ENCODE peak calls at places on chromosomes 3 and 15, in nine cellular contexts. One of them, this sample, is unnamed. For H3K4me1, the result is how much of the 10 kb centered on the place peaks cover.

GRCh38 chr3:143247007-143247563 is 127.5 kb downstream of the CHST2 start:
- DNase-seq in sigmoid colon: no peak
- DNase-seq in CD8-positive, alpha-beta T cell: no peak
- DNase-seq in lower lobe of right lung: no peak
- DNase-seq in left ventricle myocardium inferior: no peak
- DNase-seq in neural progenitor cell: no peak
- DNase-seq in breast epithelium: no peak
- DNase-seq in heart left ventricle: no peak
- DNase-seq in DND-41: no peak
- DNase-seq in this sample: no peak

GRCh38 chr3:186783731-186784515 is 546 bp downstream of the EIF4A2 start:
- DNase-seq in sigmoid colon: peak
- DNase-seq in CD8-positive, alpha-beta T cell: peak
- DNase-seq in lower lobe of right lung: peak
- DNase-seq in left ventricle myocardium inferior: peak
- DNase-seq in neural progenitor cell: peak
- DNase-seq in breast epithelium: peak
- DNase-seq in heart left ventricle: peak
- DNase-seq in DND-41: peak
- DNase-seq in this sample: peak

GRCh38 chr3:185339945-185340344 is 23.0 kb upstream of the MAP3K13 start:
- DNase-seq in sigmoid colon: no peak
- DNase-seq in CD8-positive, alpha-beta T cell: no peak
- DNase-seq in lower lobe of right lung: no peak
- DNase-seq in left ventricle myocardium inferior: no peak
- DNase-seq in neural progenitor cell: no peak
- DNase-seq in breast epithelium: no peak
- DNase-seq in heart left ventricle: no peak
- DNase-seq in DND-41: no peak
- DNase-seq in this sample: no peak

GRCh38 chr15:31483053-31483923 is 156.7 kb downstream of the KLF13 start:
- DNase-seq in sigmoid colon: no peak
- DNase-seq in CD8-positive, alpha-beta T cell: peak
- DNase-seq in lower lobe of right lung: no peak
- DNase-seq in left ventricle myocardium inferior: no peak
- DNase-seq in neural progenitor cell: no peak
- DNase-seq in breast epithelium: no peak
- DNase-seq in heart left ventricle: no peak
- DNase-seq in DND-41: no peak
- DNase-seq in this sample: peak

GRCh38 chr15:99566157-99566900 is 545 bp downstream of the MEF2A start:
- DNase-seq in sigmoid colon: peak
- DNase-seq in CD8-positive, alpha-beta T cell: no peak
- DNase-seq in lower lobe of right lung: peak
- DNase-seq in left ventricle myocardium inferior: peak
- DNase-seq in neural progenitor cell: peak
- DNase-seq in breast epithelium: no peak
- DNase-seq in heart left ventricle: peak
- DNase-seq in DND-41: peak
- DNase-seq in this sample: peak

GRCh38 chr3:28053759-28054158 is 187.7 kb upstream of the CMC1 start:
- DNase-seq in sigmoid colon: no peak
- DNase-seq in CD8-positive, alpha-beta T cell: no peak
- DNase-seq in lower lobe of right lung: no peak
- DNase-seq in left ventricle myocardium inferior: no peak
- DNase-seq in neural progenitor cell: no peak
- DNase-seq in breast epithelium: no peak
- DNase-seq in heart left ventricle: no peak
- DNase-seq in DND-41: no peak
- DNase-seq in this sample: no peak

GRCh38 chr15:48515497-48515896 is 130.0 kb downstream of the FBN1 start:
- DNase-seq in sigmoid colon: no peak
- DNase-seq in CD8-positive, alpha-beta T cell: no peak
- DNase-seq in lower lobe of right lung: no peak
- DNase-seq in left ventricle myocardium inferior: no peak
- DNase-seq in neural progenitor cell: no peak
- DNase-seq in breast epithelium: no peak
- DNase-seq in heart left ventricle: no peak
- DNase-seq in DND-41: no peak
- DNase-seq in this sample: no peak

GRCh38 chr15:56168394-56168793 is 75.3 kb downstream of the RFX7 start:
- DNase-seq in sigmoid colon: no peak
- DNase-seq in CD8-positive, alpha-beta T cell: no peak
- DNase-seq in lower lobe of right lung: no peak
- DNase-seq in left ventricle myocardium inferior: no peak
- DNase-seq in neural progenitor cell: no peak
- DNase-seq in breast epithelium: no peak
- DNase-seq in heart left ventricle: no peak
- DNase-seq in DND-41: no peak
- DNase-seq in this sample: no peak

GRCh38 chr3:38563070-38563901 is 67.1 kb downstream of the EXOG start:
- DNase-seq in sigmoid colon: peak
- DNase-seq in CD8-positive, alpha-beta T cell: no peak
- DNase-seq in lower lobe of right lung: peak
- DNase-seq in left ventricle myocardium inferior: no peak
- DNase-seq in neural progenitor cell: no peak
- DNase-seq in breast epithelium: no peak
- DNase-seq in heart left ventricle: no peak
- DNase-seq in DND-41: no peak
- DNase-seq in this sample: peak

GRCh38 chr15:50229336-50229735 is 36.2 kb downstream of the HDC start:
- DNase-seq in sigmoid colon: no peak
- DNase-seq in CD8-positive, alpha-beta T cell: no peak
- DNase-seq in lower lobe of right lung: no peak
- DNase-seq in left ventricle myocardium inferior: no peak
- DNase-seq in neural progenitor cell: no peak
- DNase-seq in breast epithelium: no peak
- DNase-seq in heart left ventricle: no peak
- DNase-seq in DND-41: no peak
- DNase-seq in this sample: no peak

GRCh38 chr3:58063424-58063823 is 55.2 kb downstream of the FLNB start:
- DNase-seq in sigmoid colon: peak
- DNase-seq in CD8-positive, alpha-beta T cell: no peak
- DNase-seq in lower lobe of right lung: no peak
- DNase-seq in left ventricle myocardium inferior: no peak
- DNase-seq in neural progenitor cell: no peak
- DNase-seq in breast epithelium: peak
- DNase-seq in heart left ventricle: no peak
- DNase-seq in DND-41: no peak
- DNase-seq in this sample: no peak

GRCh38 chr3:31980530-31981205 is 394 bp downstream of the OSBPL10 start:
- DNase-seq in sigmoid colon: peak
- DNase-seq in CD8-positive, alpha-beta T cell: no peak
- DNase-seq in lower lobe of right lung: peak
- DNase-seq in left ventricle myocardium inferior: peak
- DNase-seq in neural progenitor cell: peak
- DNase-seq in breast epithelium: peak
- DNase-seq in heart left ventricle: peak
- DNase-seq in DND-41: peak
- DNase-seq in this sample: peak

GRCh38 chr15:60782316-60782715 is 303.4 kb upstream of the ICE2 start:
- DNase-seq in sigmoid colon: no peak
- DNase-seq in CD8-positive, alpha-beta T cell: no peak
- DNase-seq in lower lobe of right lung: no peak
- DNase-seq in left ventricle myocardium inferior: no peak
- DNase-seq in neural progenitor cell: no peak
- DNase-seq in breast epithelium: no peak
- DNase-seq in heart left ventricle: no peak
- DNase-seq in DND-41: no peak
- DNase-seq in this sample: no peak

GRCh38 chr3:57068437-57069089 is 8.1 kb downstream of the SPATA12 start:
- DNase-seq in sigmoid colon: peak
- DNase-seq in CD8-positive, alpha-beta T cell: no peak
- DNase-seq in lower lobe of right lung: no peak
- DNase-seq in left ventricle myocardium inferior: peak
- DNase-seq in neural progenitor cell: peak
- DNase-seq in breast epithelium: peak
- DNase-seq in heart left ventricle: peak
- DNase-seq in DND-41: no peak
- DNase-seq in this sample: no peak

GRCh38 chr3:131421957-131422498 is 40.5 kb downstream of the NUDT16 start:
- DNase-seq in sigmoid colon: no peak
- DNase-seq in CD8-positive, alpha-beta T cell: no peak
- DNase-seq in lower lobe of right lung: no peak
- DNase-seq in left ventricle myocardium inferior: no peak
- DNase-seq in neural progenitor cell: no peak
- DNase-seq in breast epithelium: no peak
- DNase-seq in heart left ventricle: no peak
- DNase-seq in DND-41: no peak
- DNase-seq in this sample: no peak

GRCh38 chr15:28885630-28886430 is at the start of gene APBA2:
- DNase-seq in sigmoid colon: no peak
- DNase-seq in CD8-positive, alpha-beta T cell: peak
- DNase-seq in lower lobe of right lung: no peak
- DNase-seq in left ventricle myocardium inferior: no peak
- DNase-seq in neural progenitor cell: peak
- DNase-seq in breast epithelium: no peak
- DNase-seq in heart left ventricle: no peak
- DNase-seq in DND-41: no peak
- DNase-seq in this sample: no peak
- TF ChIP-seq CTCF in sigmoid colon: no peak
- TF ChIP-seq CTCF in CD8-positive, alpha-beta T cell: no peak
- TF ChIP-seq CTCF in lower lobe of right lung: no peak
- TF ChIP-seq CTCF in left ventricle myocardium inferior: no peak
- TF ChIP-seq CTCF in neural progenitor cell: peak
- TF ChIP-seq CTCF in breast epithelium: no peak
- TF ChIP-seq CTCF in heart left ventricle: no peak
- TF ChIP-seq CTCF in DND-41: no peak
- TF ChIP-seq CTCF in this sample: no peak

GRCh38 chr15:63891079-63891762 is 57.5 kb upstream of the HERC1 start:
- DNase-seq in sigmoid colon: peak
- DNase-seq in CD8-positive, alpha-beta T cell: peak
- DNase-seq in lower lobe of right lung: peak
- DNase-seq in left ventricle myocardium inferior: peak
- DNase-seq in neural progenitor cell: peak
- DNase-seq in breast epithelium: peak
- DNase-seq in heart left ventricle: peak
- DNase-seq in DND-41: peak
- DNase-seq in this sample: peak
- H3K4me1 ChIP-seq in sigmoid colon: under half
- H3K4me1 ChIP-seq in CD8-positive, alpha-beta T cell: half or more
- H3K4me1 ChIP-seq in lower lobe of right lung: under half
- H3K4me1 ChIP-seq in left ventricle myocardium inferior: under half
- H3K4me1 ChIP-seq in neural progenitor cell: under half
- H3K4me1 ChIP-seq in breast epithelium: under half
- H3K4me1 ChIP-seq in heart left ventricle: under half
- H3K4me1 ChIP-seq in DND-41: under half
- H3K4me1 ChIP-seq in this sample: under half

GRCh38 chr3:13479582-13480339 is at the start of gene HDAC11:
- DNase-seq in sigmoid colon: peak
- DNase-seq in CD8-positive, alpha-beta T cell: peak
- DNase-seq in lower lobe of right lung: peak
- DNase-seq in left ventricle myocardium inferior: peak
- DNase-seq in neural progenitor cell: peak
- DNase-seq in breast epithelium: peak
- DNase-seq in heart left ventricle: peak
- DNase-seq in DND-41: peak
- DNase-seq in this sample: peak
- TF ChIP-seq CTCF in sigmoid colon: no peak
- TF ChIP-seq CTCF in CD8-positive, alpha-beta T cell: no peak
- TF ChIP-seq CTCF in lower lobe of right lung: peak
- TF ChIP-seq CTCF in left ventricle myocardium inferior: peak
- TF ChIP-seq CTCF in neural progenitor cell: peak
- TF ChIP-seq CTCF in breast epithelium: peak
- TF ChIP-seq CTCF in heart left ventricle: peak
- TF ChIP-seq CTCF in DND-41: no peak
- TF ChIP-seq CTCF in this sample: peak

GRCh38 chr15:61829514-61829889 is 230.7 kb downstream of the VPS13C start:
- DNase-seq in sigmoid colon: no peak
- DNase-seq in CD8-positive, alpha-beta T cell: no peak
- DNase-seq in lower lobe of right lung: no peak
- DNase-seq in left ventricle myocardium inferior: no peak
- DNase-seq in neural progenitor cell: no peak
- DNase-seq in breast epithelium: no peak
- DNase-seq in heart left ventricle: no peak
- DNase-seq in DND-41: no peak
- DNase-seq in this sample: no peak
- H3K4me1 ChIP-seq in sigmoid colon: under half
- H3K4me1 ChIP-seq in CD8-positive, alpha-beta T cell: under half
- H3K4me1 ChIP-seq in lower lobe of right lung: under half
- H3K4me1 ChIP-seq in left ventricle myocardium inferior: under half
- H3K4me1 ChIP-seq in neural progenitor cell: under half
- H3K4me1 ChIP-seq in breast epithelium: under half
- H3K4me1 ChIP-seq in heart left ventricle: under half
- H3K4me1 ChIP-seq in DND-41: under half
- H3K4me1 ChIP-seq in this sample: under half

GRCh38 chr3:78978037-78978436 is 789.8 kb downstream of the ROBO1 start:
- DNase-seq in sigmoid colon: no peak
- DNase-seq in CD8-positive, alpha-beta T cell: no peak
- DNase-seq in lower lobe of right lung: no peak
- DNase-seq in left ventricle myocardium inferior: no peak
- DNase-seq in neural progenitor cell: no peak
- DNase-seq in breast epithelium: no peak
- DNase-seq in heart left ventricle: no peak
- DNase-seq in DND-41: no peak
- DNase-seq in this sample: no peak
- TF ChIP-seq CTCF in sigmoid colon: no peak
- TF ChIP-seq CTCF in CD8-positive, alpha-beta T cell: no peak
- TF ChIP-seq CTCF in lower lobe of right lung: no peak
- TF ChIP-seq CTCF in left ventricle myocardium inferior: peak
- TF ChIP-seq CTCF in neural progenitor cell: peak
- TF ChIP-seq CTCF in breast epithelium: no peak
- TF ChIP-seq CTCF in heart left ventricle: peak
- TF ChIP-seq CTCF in DND-41: no peak
- TF ChIP-seq CTCF in this sample: peak

GRCh38 chr15:52731004-52731403 is 51.8 kb upstream of the ATOSA start:
- DNase-seq in sigmoid colon: no peak
- DNase-seq in CD8-positive, alpha-beta T cell: no peak
- DNase-seq in lower lobe of right lung: no peak
- DNase-seq in left ventricle myocardium inferior: no peak
- DNase-seq in neural progenitor cell: no peak
- DNase-seq in breast epithelium: no peak
- DNase-seq in heart left ventricle: no peak
- DNase-seq in DND-41: no peak
- DNase-seq in this sample: no peak

GRCh38 chr15:52731732-52732470 is 52.7 kb upstream of the ATOSA start:
- DNase-seq in sigmoid colon: no peak
- DNase-seq in CD8-positive, alpha-beta T cell: no peak
- DNase-seq in lower lobe of right lung: no peak
- DNase-seq in left ventricle myocardium inferior: no peak
- DNase-seq in neural progenitor cell: no peak
- DNase-seq in breast epithelium: no peak
- DNase-seq in heart left ventricle: no peak
- DNase-seq in DND-41: no peak
- DNase-seq in this sample: no peak

GRCh38 chr15:52728899-52729298 is 49.7 kb upstream of the ATOSA start:
- DNase-seq in sigmoid colon: no peak
- DNase-seq in CD8-positive, alpha-beta T cell: no peak
- DNase-seq in lower lobe of right lung: no peak
- DNase-seq in left ventricle myocardium inferior: no peak
- DNase-seq in neural progenitor cell: no peak
- DNase-seq in breast epithelium: no peak
- DNase-seq in heart left ventricle: no peak
- DNase-seq in DND-41: no peak
- DNase-seq in this sample: no peak

GRCh38 chr15:52730594-52730993 is 51.4 kb upstream of the ATOSA start:
- DNase-seq in sigmoid colon: no peak
- DNase-seq in CD8-positive, alpha-beta T cell: no peak
- DNase-seq in lower lobe of right lung: no peak
- DNase-seq in left ventricle myocardium inferior: no peak
- DNase-seq in neural progenitor cell: no peak
- DNase-seq in breast epithelium: no peak
- DNase-seq in heart left ventricle: no peak
- DNase-seq in DND-41: no peak
- DNase-seq in this sample: no peak

GRCh38 chr15:52730163-52730562 is 51.0 kb upstream of the ATOSA start:
- DNase-seq in sigmoid colon: no peak
- DNase-seq in CD8-positive, alpha-beta T cell: no peak
- DNase-seq in lower lobe of right lung: no peak
- DNase-seq in left ventricle myocardium inferior: no peak
- DNase-seq in neural progenitor cell: no peak
- DNase-seq in breast epithelium: no peak
- DNase-seq in heart left ventricle: no peak
- DNase-seq in DND-41: peak
- DNase-seq in this sample: no peak
- H3K4me1 ChIP-seq in sigmoid colon: under half
- H3K4me1 ChIP-seq in CD8-positive, alpha-beta T cell: under half
- H3K4me1 ChIP-seq in lower lobe of right lung: under half
- H3K4me1 ChIP-seq in left ventricle myocardium inferior: under half
- H3K4me1 ChIP-seq in neural progenitor cell: under half
- H3K4me1 ChIP-seq in breast epithelium: under half
- H3K4me1 ChIP-seq in heart left ventricle: under half
- H3K4me1 ChIP-seq in DND-41: under half
- H3K4me1 ChIP-seq in this sample: under half

This sample was measured in upper lobe of right lung.